ENCODE peak calls at places on chromosomes 11 and 22, in five cellular contexts. K, Y, D, U and E are unnamed samples.

GRCh38 chr11:115820026-115820425 is 315.8 kb upstream of the CADM1 start:
- DNase-seq in K (no peak), Y (no peak), D (no peak), U (no peak), E (no peak)

GRCh38 chr11:128552783-128553661 is 34.3 kb downstream of the ETS1 start:
- DNase-seq in K (peak; percentile 51), Y (no peak), D (peak; percentile 33), U (no peak), E (no peak)

GRCh38 chr11:62921201-62921572 is at the start of gene CHRM1:
- DNase-seq in K (no peak), Y (peak; percentile 18), D (no peak), U (no peak), E (no peak)

GRCh38 chr22:43007519-43008102 is 7.3 kb downstream of the PACSIN2 start:
- DNase-seq in K (no peak), Y (no peak), D (no peak), U (no peak), E (no peak)

GRCh38 chr11:6468712-6469495 is 4.8 kb downstream of the TRIM3 start:
- DNase-seq in K (peak; percentile 80), Y (peak; percentile 91), D (peak; percentile 68), U (peak; percentile 86), E (peak; percentile 95)

GRCh38 chr11:94925422-94926270 is 47.7 kb downstream of the CWC15 start:
- DNase-seq in K (no peak), Y (no peak), D (no peak), U (no peak), E (no peak)

GRCh38 chr11:97463891-97464290 is 1074.1 kb downstream of the JRKL start:
- DNase-seq in K (no peak), Y (peak; percentile 10), D (no peak), U (no peak), E (no peak)

GRCh38 chr22:27453688-27454087 is 347.9 kb downstream of the MN1 start:
- DNase-seq in K (no peak), Y (no peak), D (no peak), U (no peak), E (no peak)

GRCh38 chr22:25192406-25192805 is 7.3 kb upstream of the CRYBB3 start:
- DNase-seq in K (no peak), Y (no peak), D (no peak), U (no peak), E (no peak)

GRCh38 chr11:16891964-16892363 is 122.2 kb downstream of the PLEKHA7 start:
- DNase-seq in K (no peak), Y (no peak), D (no peak), U (no peak), E (no peak)

GRCh38 chr11:85955531-85955930 is 100.3 kb downstream of the CCDC83 start:
- DNase-seq in K (no peak), Y (no peak), D (no peak), U (no peak), E (no peak)

GRCh38 chr11:35474677-35475076 is 50.7 kb downstream of the PAMR1 start:
- DNase-seq in K (no peak), Y (no peak), D (no peak), U (no peak), E (no peak)

GRCh38 chr11:113615098-113615497 is 91.0 kb downstream of the TMPRSS5 start:
- DNase-seq in K (no peak), Y (no peak), D (no peak), U (no peak), E (no peak)

GRCh38 chr22:26404851-26405357 is 24.2 kb upstream of the ASPHD2 start:
- DNase-seq in K (no peak), Y (no peak), D (no peak), U (peak; percentile 18), E (no peak)

GRCh38 chr11:77267910-77268309 is 33.6 kb downstream of the GDPD4 start:
- DNase-seq in K (no peak), Y (no peak), D (no peak), U (no peak), E (no peak)

GRCh38 chr11:57163160-57163868 is 18.4 kb upstream of the LRRC55 start:
- DNase-seq in K (no peak), Y (no peak), D (no peak), U (no peak), E (no peak)

GRCh38 chr11:123221074-123221473 is 26.0 kb upstream of the CLMP start:
- DNase-seq in K (no peak), Y (no peak), D (no peak), U (no peak), E (no peak)

GRCh38 chr11:83537131-83537610 is 251.0 kb upstream of the CCDC90B start:
- DNase-seq in K (no peak), Y (no peak), D (no peak), U (no peak), E (no peak)

GRCh38 chr11:87212891-87213290 is 175.2 kb downstream of the TMEM135 start:
- DNase-seq in K (no peak), Y (no peak), D (no peak), U (no peak), E (no peak)

GRCh38 chr11:82718307-82718706 is 15.4 kb downstream of the FAM181B start:
- DNase-seq in K (peak; percentile 84), Y (peak; percentile 29), D (peak; percentile 37), U (no peak), E (no peak)

GRCh38 chr11:16126361-16126760 is 230.0 kb downstream of the SOX6 start:
- DNase-seq in K (no peak), Y (no peak), D (no peak), U (no peak), E (no peak)

GRCh38 chr11:66327171-66328035 is 8.8 kb downstream of the RIN1 start:
- DNase-seq in K (no peak), Y (peak; percentile 57), D (no peak), U (no peak), E (no peak)

GRCh38 chr11:111765320-111765983 is 737 bp downstream of the PPP2R1B start:
- DNase-seq in K (no peak), Y (peak; percentile 28), D (no peak), U (no peak), E (no peak)

GRCh38 chr11:78803995-78804394 is 229.3 kb upstream of the NARS2 start:
- DNase-seq in K (no peak), Y (no peak), D (no peak), U (no peak), E (no peak)

GRCh38 chr11:43486141-43486540 is 127.4 kb downstream of the TTC17 start:
- DNase-seq in K (no peak), Y (no peak), D (no peak), U (no peak), E (no peak)

GRCh38 chr11:69818243-69819108 is 740 bp downstream of the FGF3 start:
- DNase-seq in K (no peak), Y (no peak), D (no peak), U (no peak), E (no peak)